ENCODE peak calls at places on chromosomes 1 and 21, in eight cellular contexts. B is HCT116, M is upper lobe of left lung, G is HepG2, P is esophagus muscularis mucosa, E is A549, Y is IMR-90, V is breast epithelium. Z is an unnamed sample.

GRCh38 chr1:26132128-26132824 is 20.7 kb downstream of the PDIK1L start:
- DNase-seq in Y (no peak), V (no peak), E (peak), B (no peak), M (no peak), G (no peak), P (no peak), Z (no peak)

GRCh38 chr1:54380285-54380882 is 25.8 kb downstream of the SSBP3 start:
- DNase-seq in P (no peak), B (no peak), Y (no peak), M (no peak), G (no peak), V (no peak), E (no peak), Z (no peak)

GRCh38 chr1:169741666-169742394 is 8.0 kb upstream of the SELE start:
- DNase-seq in G (no peak), V (no peak), B (no peak), E (no peak), M (no peak), Y (peak), P (no peak), Z (no peak)

GRCh38 chr1:117120774-117121588 is 568 bp downstream of the TRIM45 start:
- DNase-seq in Y (peak), B (no peak), G (peak), P (no peak), E (no peak), V (no peak), M (no peak), Z (no peak)

GRCh38 chr1:208045410-208046252 is 134.7 kb upstream of the CD34 start:
- DNase-seq in V (no peak), Y (no peak), G (no peak), E (peak), B (peak), P (no peak), M (peak), Z (no peak)

GRCh38 chr21:43764576-43765495 is 11.3 kb downstream of the CSTB start:
- DNase-seq in B (no peak), E (no peak), V (no peak), G (no peak), M (peak), P (no peak), Y (no peak), Z (no peak)

GRCh38 chr1:228009828-228010775 is 3.3 kb downstream of the WNT3A start:
- DNase-seq in B (no peak), E (no peak), M (no peak), G (no peak), V (peak), Y (no peak), P (peak), Z (no peak)

GRCh38 chr1:16396591-16396990 is 29.5 kb downstream of the SZRD1 start:
- DNase-seq in B (no peak), M (no peak), E (no peak), G (no peak), Y (peak), V (no peak), P (no peak), Z (no peak)

GRCh38 chr1:86861424-86861823 is 52.5 kb downstream of the SELENOF start:
- DNase-seq in B (no peak), Y (no peak), V (no peak), G (no peak), M (no peak), E (no peak), P (no peak), Z (no peak)

DNA sequence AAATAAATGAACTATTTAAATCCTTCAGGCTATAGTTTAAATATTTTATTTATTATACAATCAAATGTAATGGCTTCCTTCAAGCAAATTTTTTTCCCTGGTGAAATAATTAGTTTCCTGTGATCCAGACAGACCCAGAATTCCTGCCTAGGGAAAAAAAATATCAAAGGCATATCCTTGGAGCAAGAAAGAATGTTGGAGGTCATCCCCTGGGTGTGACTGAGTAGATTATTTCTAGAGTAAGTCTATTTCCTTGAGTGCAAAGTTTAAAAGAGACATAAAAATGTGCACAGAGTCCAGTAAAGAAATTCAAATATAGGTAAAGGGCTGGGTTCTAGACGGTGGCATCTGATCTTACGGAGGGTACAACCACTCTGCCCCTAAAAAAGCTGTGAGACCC is 32.2 kb upstream of the SAMD13 start:
- DNase-seq in M (no peak), E (peak), V (no peak), G (no peak), B (no peak), P (no peak), Y (no peak), Z (no peak)
- TF ChIP-seq POLR2A in M (no peak), E (no peak), V (no peak), G (no peak), B (no peak), P (no peak), Y (no peak), Z (no peak)

GRCh38 chr1:148334339-148335130 is 148.6 kb downstream of the PPIAL4G start:
- DNase-seq in P (peak), V (no peak), B (peak), M (peak), Y (peak), E (peak), G (peak), Z (peak)
- TF ChIP-seq POLR2A in P (peak), V (peak), B (peak), M (peak), Y (peak), E (peak), G (peak), Z (peak)

GRCh38 chr1:63774617-63775417 is 1.0 kb downstream of the ROR1 start:
- DNase-seq in B (no peak), Y (peak), G (no peak), M (peak), V (no peak), E (peak), P (peak), Z (peak)

GRCh38 chr1:63775418-63776127 is 1.8 kb downstream of the ROR1 start:
- DNase-seq in V (no peak), B (no peak), P (no peak), E (no peak), Y (peak), M (no peak), G (no peak), Z (no peak)

GRCh38 chr1:63772876-63773275 is 941 bp upstream of the ROR1 start:
- DNase-seq in E (no peak), V (no peak), Y (no peak), M (no peak), G (no peak), P (peak), B (no peak), Z (no peak)

GRCh38 chr1:63773496-63773814 is 362 bp upstream of the ROR1 start:
- DNase-seq in V (no peak), M (no peak), G (no peak), E (no peak), B (no peak), P (no peak), Y (no peak), Z (no peak)

DNA sequence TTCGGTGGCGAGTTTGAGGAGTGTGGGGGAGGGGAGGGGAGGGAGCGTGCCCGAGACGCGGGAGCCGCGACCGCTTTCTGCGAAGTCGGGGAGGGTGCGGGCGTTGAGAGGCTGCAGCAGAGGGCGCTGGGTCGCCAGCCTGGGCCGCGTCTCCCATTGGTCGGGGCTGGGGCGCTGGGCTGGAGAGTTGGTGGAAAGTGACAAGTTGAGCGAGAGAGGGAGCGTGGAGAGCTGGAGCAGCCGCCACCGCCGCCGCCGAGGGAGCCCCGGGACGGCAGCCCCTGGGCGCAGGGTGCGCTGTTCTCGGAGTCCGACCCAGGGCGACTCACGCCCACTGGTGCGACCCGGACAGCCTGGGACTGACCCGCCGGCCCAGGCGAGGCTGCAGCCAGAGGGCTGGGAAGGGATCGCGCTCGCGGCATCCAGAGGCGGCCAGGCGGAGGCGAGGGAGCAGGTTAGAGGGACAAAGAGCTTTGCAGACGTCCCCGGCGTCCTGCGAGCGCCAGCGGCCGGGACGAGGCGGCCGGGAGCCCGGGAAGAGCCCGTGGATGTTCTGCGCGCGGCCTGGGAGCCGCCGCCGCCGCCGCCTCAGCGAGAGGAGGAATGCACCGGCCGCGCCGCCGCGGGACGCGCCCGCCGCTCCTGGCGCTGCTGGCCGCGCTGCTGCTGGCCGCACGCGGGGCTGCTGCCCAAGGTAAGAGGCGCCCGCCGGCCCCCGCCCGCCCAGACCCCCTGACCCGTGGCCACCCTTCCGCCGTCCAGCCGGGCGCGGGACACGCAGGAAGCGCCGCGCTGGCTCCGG is at the start of gene ROR1:
- DNase-seq in V (peak), G (peak), B (peak), M (peak), P (peak), E (peak), Y (peak), Z (peak)
- TF ChIP-seq POLR2A in V (no peak), G (no peak), B (no peak), M (peak), P (no peak), E (peak), Y (no peak), Z (no peak)

DNA sequence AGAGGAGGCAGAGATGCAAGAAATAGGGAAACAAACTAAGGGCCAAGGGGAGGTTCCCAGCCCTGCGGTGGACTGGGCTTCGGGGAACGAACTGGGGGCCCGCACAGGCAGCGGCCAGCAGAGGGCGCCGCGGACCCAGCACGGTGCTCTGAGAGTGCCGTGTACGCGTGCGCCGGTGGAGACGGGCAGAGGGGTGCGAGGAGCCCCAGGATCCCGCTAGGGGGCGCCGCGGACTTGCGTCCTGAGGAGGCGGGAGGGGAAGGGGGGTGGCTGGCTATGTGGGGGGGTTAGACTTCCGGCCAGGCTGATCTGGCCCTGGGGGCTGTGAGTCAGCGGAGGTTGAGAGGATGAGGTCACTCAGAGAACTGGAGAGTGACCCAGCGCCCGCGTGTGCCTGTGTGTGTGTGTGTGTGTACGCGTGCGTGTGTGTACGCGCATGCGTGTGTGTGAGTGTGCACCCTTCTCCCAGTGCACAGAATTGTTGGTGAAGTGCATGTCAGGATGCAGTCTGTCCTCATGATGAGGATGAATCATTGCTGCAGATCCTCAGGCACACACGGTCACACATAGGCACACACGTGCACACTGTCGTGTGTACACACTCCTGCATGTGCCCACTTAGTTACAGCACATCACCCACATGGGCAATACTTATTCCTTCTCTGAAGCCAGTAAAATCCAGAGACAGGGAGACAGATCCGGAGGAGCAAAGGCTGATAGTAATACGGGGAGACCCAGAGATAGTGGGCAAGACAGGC is 17.0 kb downstream of the NES start:
- DNase-seq in B (peak), G (peak), E (peak), P (peak), Y (peak), V (peak), M (peak), Z (peak)
- TF ChIP-seq POLR2A in B (peak), G (peak), E (peak), P (peak), Y (no peak), V (no peak), M (no peak), Z (no peak)

GRCh38 chr1:36463773-36464604 is at the start of gene MRPS15:
- DNase-seq in Y (peak), V (peak), B (peak), P (peak), M (peak), G (peak), E (peak), Z (peak)
- TF ChIP-seq POLR2A in Y (peak), V (peak), B (peak), P (peak), M (peak), G (peak), E (peak), Z (peak)

GRCh38 chr1:28509705-28510349 is 4.0 kb downstream of the RCC1 start:
- DNase-seq in P (no peak), M (no peak), G (no peak), E (no peak), V (no peak), B (no peak), Y (no peak), Z (no peak)

GRCh38 chr1:28510350-28511223 is 4.7 kb downstream of the RCC1 start:
- DNase-seq in Y (peak), V (no peak), B (no peak), M (no peak), G (peak), E (peak), P (no peak), Z (no peak)

GRCh38 chr1:28507646-28508434 is 2.0 kb downstream of the RCC1 start:
- DNase-seq in V (no peak), M (no peak), E (no peak), Y (no peak), B (no peak), P (no peak), G (no peak), Z (no peak)

GRCh38 chr1:28508435-28508754 is 2.6 kb downstream of the RCC1 start:
- DNase-seq in Y (no peak), E (no peak), V (no peak), B (no peak), M (no peak), P (no peak), G (no peak), Z (no peak)

GRCh38 chr1:28512058-28512611 is 6.3 kb downstream of the RCC1 start:
- DNase-seq in B (no peak), M (no peak), G (no peak), V (no peak), E (peak), Y (peak), P (no peak), Z (no peak)
- TF ChIP-seq POLR2A in B (peak), M (no peak), G (no peak), V (no peak), E (no peak), Y (peak), P (no peak), Z (peak)

DNA sequence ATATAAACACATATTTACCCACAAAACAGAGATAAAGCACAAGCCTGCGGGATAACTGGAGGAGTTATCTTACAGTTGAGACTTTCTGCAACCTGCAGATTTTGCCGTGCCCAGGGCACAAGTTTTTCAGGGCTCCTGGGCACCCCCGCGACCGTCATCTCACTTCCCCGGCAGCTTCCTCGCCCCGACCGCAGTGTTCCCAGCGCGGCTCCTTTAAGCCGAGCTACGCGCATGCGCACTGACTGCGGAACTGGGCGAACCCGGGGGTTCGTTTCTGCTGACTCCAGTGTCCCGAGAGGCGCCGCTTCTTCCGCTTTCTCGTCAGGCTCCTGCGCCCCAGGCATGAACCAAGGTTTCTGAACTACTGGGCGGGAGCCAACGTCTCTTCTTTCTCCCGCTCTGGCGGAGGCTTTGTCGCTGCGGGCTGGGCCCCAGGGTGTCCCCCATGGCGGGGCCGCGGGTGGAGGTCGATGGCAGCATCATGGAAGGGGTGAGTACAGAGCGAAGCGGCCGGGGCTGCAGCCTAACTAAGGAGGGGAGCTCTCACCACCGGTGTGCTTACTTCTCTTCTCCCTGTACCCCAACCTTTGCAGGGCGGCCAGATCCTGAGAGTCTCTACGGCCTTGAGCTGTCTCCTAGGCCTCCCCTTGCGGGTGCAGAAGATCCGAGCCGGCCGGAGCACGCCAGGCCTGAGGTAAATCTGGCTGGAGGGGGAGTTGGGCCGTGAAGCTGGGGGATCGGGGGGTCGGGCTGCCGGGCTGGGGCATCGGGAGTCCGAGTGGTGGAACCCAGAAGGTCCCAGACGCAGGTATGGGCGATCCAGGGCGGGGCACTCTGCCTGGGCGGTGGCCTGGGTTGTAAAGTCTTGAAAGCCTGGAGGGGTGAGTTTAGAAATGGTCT is at the start of gene RTCA:
- DNase-seq in P (peak), V (peak), B (peak), G (peak), M (peak), E (peak), Y (peak), Z (peak)
- TF ChIP-seq POLR2A in P (no peak), V (peak), B (peak), G (peak), M (peak), E (peak), Y (no peak), Z (peak)

DNA sequence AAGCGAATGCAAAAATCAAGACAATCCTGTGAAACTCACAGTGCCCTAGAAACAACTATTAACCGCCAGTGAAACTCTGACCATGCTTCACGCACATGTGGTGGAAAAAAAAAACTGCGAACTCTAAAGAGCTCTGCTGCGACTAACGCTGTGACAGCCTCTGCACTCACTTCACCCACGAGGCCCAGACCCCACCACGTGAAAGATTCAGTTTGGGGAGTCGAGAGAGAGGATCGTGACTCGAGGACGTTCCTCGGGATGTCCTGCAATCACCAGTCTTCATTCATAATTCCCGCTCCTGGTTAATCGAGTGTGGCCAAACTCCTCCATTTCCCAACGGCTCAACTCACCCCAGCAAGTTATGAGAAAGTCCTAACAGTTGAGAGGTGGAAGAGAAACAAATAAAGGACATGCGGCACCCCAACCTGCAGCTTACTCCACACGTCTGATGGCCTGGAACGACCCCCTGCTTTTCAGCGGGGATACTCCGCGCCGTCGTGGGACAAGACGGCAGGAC is 1.1 kb downstream of the SERBP1 start:
- DNase-seq in Y (no peak), G (no peak), M (no peak), E (no peak), P (no peak), B (no peak), V (no peak), Z (no peak)
- TF ChIP-seq POLR2A in Y (no peak), G (peak), M (no peak), E (no peak), P (no peak), B (no peak), V (no peak), Z (peak)

Z was measured in GM12891.